ENCODE peak calls at places on chromosome 1, in ten cellular contexts. Q is NCI-H1436, Y is DMS153, M is endothelial cell, L is NCI-H460, A is RPMI8226, E is ovary, F is HTR-8/SVneo, G is nephron progenitor cell, K is aorta. S is an unnamed sample.

GRCh38 chr1:238484121-238484520 is 593.4 kb upstream of the ZP4 start:
- DNase-seq in Q (no peak), Y (no peak), M (no peak), L (no peak), A (no peak), E (no peak), F (no peak), G (no peak), K (no peak), S (no peak)

GRCh38 chr1:118983558-118984021 is 4.6 kb downstream of the TBX15 start:
- DNase-seq in Q (no peak), Y (no peak), M (no peak), L (no peak), A (no peak), E (no peak), F (no peak), G (no peak), K (no peak), S (no peak)

GRCh38 chr1:112849425-112849966 is 106.5 kb downstream of the SLC16A1 start:
- DNase-seq in Q (no peak), Y (no peak), M (peak; percentile 48), L (no peak), A (no peak), E (peak; percentile 33), F (peak; percentile 51), G (peak; percentile 56), K (no peak), S (no peak)

GRCh38 chr1:95703046-95703445 is 469.0 kb downstream of the RWDD3 start:
- DNase-seq in Q (no peak), Y (no peak), M (no peak), L (no peak), A (no peak), E (no peak), F (no peak), G (no peak), K (no peak), S (no peak)

GRCh38 chr1:41766546-41766945 is 152.2 kb downstream of the HIVEP3 start:
- DNase-seq in Q (no peak), Y (no peak), M (no peak), L (no peak), A (no peak), E (no peak), F (no peak), G (no peak), K (no peak), S (no peak)

GRCh38 chr1:232923739-232924386 is 26.5 kb upstream of the NTPCR start:
- DNase-seq in Q (no peak), Y (no peak), M (no peak), L (no peak), A (no peak), E (no peak), F (no peak), G (no peak), K (no peak), S (no peak)

GRCh38 chr1:154497026-154497806 is 4.8 kb upstream of the TDRD10 start:
- DNase-seq in Q (no peak), Y (no peak), M (peak; percentile 75), L (no peak), A (peak; percentile 56), E (no peak), F (no peak), G (peak; percentile 27), K (no peak), S (no peak)

GRCh38 chr1:201381130-201381529 is 3.6 kb upstream of the TNNT2 start:
- DNase-seq in Q (peak; percentile 68), Y (peak; percentile 88), M (no peak), L (no peak), A (no peak), E (no peak), F (no peak), G (no peak), K (no peak), S (no peak)

GRCh38 chr1:24111998-24112380 is at the start of gene MYOM3:
- DNase-seq in Q (no peak), Y (no peak), M (no peak), L (no peak), A (no peak), E (no peak), F (no peak), G (peak; percentile 38), K (peak; percentile 52), S (no peak)

GRCh38 chr1:56374026-56374974 is 205.1 kb downstream of the PLPP3 start:
- DNase-seq in Q (peak; percentile 51), Y (no peak), M (no peak), L (no peak), A (peak; percentile 49), E (no peak), F (no peak), G (no peak), K (no peak), S (no peak)

GRCh38 chr1:88726697-88727096 is 42.6 kb downstream of the PKN2 start:
- DNase-seq in Q (no peak), Y (no peak), M (no peak), L (no peak), A (no peak), E (no peak), F (no peak), G (no peak), K (no peak), S (no peak)

GRCh38 chr1:182054698-182055326 is 6.7 kb downstream of the ZNF648 start:
- DNase-seq in Q (peak; percentile 1), Y (peak; percentile 22), M (peak; percentile 63), L (peak; percentile 55), A (peak; percentile 80), E (no peak), F (peak; percentile 11), G (peak; percentile 65), K (no peak), S (peak; percentile 31)

GRCh38 chr1:150213170-150214098 is 22.5 kb downstream of the ANP32E start:
- DNase-seq in Q (peak; percentile 82), Y (peak; percentile 92), M (peak; percentile 88), L (peak; percentile 97), A (peak; percentile 88), E (peak; percentile 96), F (peak; percentile 90), G (peak; percentile 84), K (peak; percentile 99), S (peak; percentile 94)

GRCh38 chr1:111559736-111560279 is 56.4 kb upstream of the ADORA3 start:
- DNase-seq in Q (no peak), Y (no peak), M (no peak), L (no peak), A (no peak), E (no peak), F (no peak), G (no peak), K (no peak), S (no peak)

S was measured in uterus.